ENCODE peak calls at places on chromosomes 11 and 22, in nine cellular contexts. D, B, C, H, R, Y, I, F and G are unnamed samples.

GRCh38 chr11:91922846-91923245 is 301.8 kb upstream of the FAT3 start:
- DNase-seq in D (no peak), B (no peak), C (no peak), H (no peak), R (no peak), Y (no peak), I (no peak), F (no peak), G (no peak)

GRCh38 chr11:47917643-47918369 is 62.6 kb upstream of the PTPRJ start:
- DNase-seq in D (no peak), B (peak), C (no peak), H (peak), R (peak), Y (no peak), I (no peak), F (peak), G (peak)

GRCh38 chr22:23113067-23113846 is 28.5 kb downstream of the RSPH14 start:
- DNase-seq in D (no peak), B (no peak), C (no peak), H (peak), R (no peak), Y (peak), I (no peak), F (peak), G (no peak)

GRCh38 chr22:39230261-39231196 is 14.3 kb downstream of the PDGFB start:
- DNase-seq in D (no peak), B (peak), C (no peak), H (no peak), R (no peak), Y (no peak), I (no peak), F (no peak), G (no peak)

GRCh38 chr22:17398159-17398558 is 28.9 kb downstream of the CECR2 start:
- DNase-seq in D (no peak), B (no peak), C (no peak), H (no peak), R (no peak), Y (no peak), I (no peak), F (no peak), G (no peak)

GRCh38 chr11:112082729-112083128 is 3.8 kb downstream of the TIMM8B start:
- DNase-seq in D (no peak), B (no peak), C (no peak), H (no peak), R (no peak), Y (no peak), I (no peak), F (peak), G (peak)

GRCh38 chr11:43311791-43312607 is at the start of gene API5:
- DNase-seq in D (peak), B (peak), C (peak), H (peak), R (peak), Y (peak), I (peak), F (peak), G (peak)

GRCh38 chr22:41535244-41535643 is 9.0 kb downstream of the POLR3H start:
- DNase-seq in D (no peak), B (peak), C (no peak), H (peak), R (no peak), Y (peak), I (no peak), F (no peak), G (no peak)

GRCh38 chr11:79332017-79332416 is 108.8 kb downstream of the TENM4 start:
- DNase-seq in D (no peak), B (no peak), C (no peak), H (no peak), R (no peak), Y (no peak), I (no peak), F (peak), G (no peak)

GRCh38 chr11:65479184-65480145 is 19.4 kb upstream of the MALAT1 start:
- DNase-seq in D (no peak), B (no peak), C (no peak), H (no peak), R (no peak), Y (peak), I (no peak), F (peak), G (peak)

GRCh38 chr11:113553235-113553634 is 78.0 kb upstream of the DRD2 start:
- DNase-seq in D (peak), B (peak), C (no peak), H (no peak), R (no peak), Y (no peak), I (no peak), F (no peak), G (peak)

GRCh38 chr11:34639545-34639944 is 18.7 kb downstream of the EHF start:
- DNase-seq in D (no peak), B (no peak), C (no peak), H (no peak), R (no peak), Y (no peak), I (no peak), F (no peak), G (no peak)

GRCh38 chr22:47323518-47323917 is 561.1 kb downstream of the TBC1D22A start:
- DNase-seq in D (peak), B (no peak), C (no peak), H (no peak), R (no peak), Y (no peak), I (no peak), F (no peak), G (no peak)

GRCh38 chr11:1570896-1571759 is 943 bp downstream of the DUSP8 start:
- DNase-seq in D (no peak), B (no peak), C (peak), H (no peak), R (no peak), Y (peak), I (no peak), F (no peak), G (no peak)

GRCh38 chr22:40033586-40034380 is 39.0 kb downstream of the FAM83F start:
- DNase-seq in D (no peak), B (no peak), C (no peak), H (no peak), R (no peak), Y (no peak), I (no peak), F (no peak), G (no peak)

GRCh38 chr11:64004590-64004984 is 18.3 kb downstream of the OTUB1 start:
- DNase-seq in D (no peak), B (no peak), C (no peak), H (no peak), R (no peak), Y (no peak), I (no peak), F (no peak), G (peak)

GRCh38 chr11:3786781-3787428 is 10.4 kb downstream of the NUP98 start:
- DNase-seq in D (no peak), B (no peak), C (no peak), H (no peak), R (no peak), Y (no peak), I (no peak), F (no peak), G (no peak)

GRCh38 chr11:720642-721346 is 14.8 kb downstream of the EPS8L2 start:
- DNase-seq in D (no peak), B (peak), C (no peak), H (peak), R (no peak), Y (peak), I (no peak), F (no peak), G (peak)

GRCh38 chr11:86726118-86726748 is 53.8 kb upstream of the ME3 start:
- DNase-seq in D (no peak), B (no peak), C (no peak), H (no peak), R (no peak), Y (no peak), I (no peak), F (no peak), G (peak)

GRCh38 chr11:65498042-65498726 is 661 bp upstream of the MALAT1 start:
- DNase-seq in D (no peak), B (no peak), C (peak), H (peak), R (no peak), Y (no peak), I (no peak), F (peak), G (peak)

GRCh38 chr11:77053217-77054013 is 13.4 kb upstream of the CAPN5 start:
- DNase-seq in D (no peak), B (no peak), C (no peak), H (no peak), R (no peak), Y (no peak), I (no peak), F (no peak), G (no peak)

GRCh38 chr11:114088216-114088615 is 28.7 kb downstream of the ZBTB16 start:
- DNase-seq in D (no peak), B (no peak), C (no peak), H (no peak), R (no peak), Y (no peak), I (no peak), F (no peak), G (no peak)

GRCh38 chr11:12377106-12377823 is at the start of gene PARVA:
- DNase-seq in D (no peak), B (peak), C (peak), H (no peak), R (no peak), Y (peak), I (no peak), F (peak), G (peak)

GRCh38 chr22:36336246-36337182 is 51.3 kb downstream of the MYH9 start:
- DNase-seq in D (no peak), B (no peak), C (no peak), H (no peak), R (no peak), Y (no peak), I (no peak), F (no peak), G (no peak)

GRCh38 chr11:105005451-105005845 is 17.5 kb downstream of the CASP5 start:
- DNase-seq in D (no peak), B (no peak), C (no peak), H (no peak), R (no peak), Y (no peak), I (no peak), F (no peak), G (no peak)